ENCODE peak calls at places on chromosomes 16 and 17, in four cellular contexts. One of them, this sample, is unnamed.

GRCh38 chr16:9107025-9107970 is 15.9 kb downstream of the HAPSTR1 start:
- DNase-seq in HepG2: no peak
- DNase-seq in MM.1S: no peak
- DNase-seq in IMR-90: peak
- DNase-seq in this sample: no peak

GRCh38 chr16:50428742-50429141 is 60.0 kb upstream of the BRD7 start:
- DNase-seq in HepG2: no peak
- DNase-seq in MM.1S: no peak
- DNase-seq in IMR-90: no peak
- DNase-seq in this sample: no peak

GRCh38 chr17:38730526-38731379 is 612 bp downstream of the CISD3 start:
- DNase-seq in HepG2: peak
- DNase-seq in MM.1S: peak
- DNase-seq in IMR-90: peak
- DNase-seq in this sample: peak

GRCh38 chr16:74573622-74574021 is 33.3 kb downstream of the GLG1 start:
- DNase-seq in HepG2: no peak
- DNase-seq in MM.1S: no peak
- DNase-seq in IMR-90: no peak
- DNase-seq in this sample: no peak

GRCh38 chr17:66228887-66229782 is at the start of gene APOH:
- DNase-seq in HepG2: peak
- DNase-seq in MM.1S: no peak
- DNase-seq in IMR-90: no peak
- DNase-seq in this sample: peak

GRCh38 chr17:77867308-77867781 is 91.2 kb upstream of the TNRC6C start:
- DNase-seq in HepG2: no peak
- DNase-seq in MM.1S: no peak
- DNase-seq in IMR-90: no peak
- DNase-seq in this sample: no peak

GRCh38 chr17:1484586-1485310 is 7.7 kb downstream of the MYO1C start:
- DNase-seq in HepG2: peak
- DNase-seq in MM.1S: peak
- DNase-seq in IMR-90: no peak
- DNase-seq in this sample: peak

GRCh38 chr16:72921620-72922019 is 126.3 kb downstream of the ZFHX3 start:
- DNase-seq in HepG2: no peak
- DNase-seq in MM.1S: no peak
- DNase-seq in IMR-90: peak
- DNase-seq in this sample: no peak

GRCh38 chr17:4109424-4109823 is 33.4 kb downstream of the ZZEF1 start:
- DNase-seq in HepG2: no peak
- DNase-seq in MM.1S: no peak
- DNase-seq in IMR-90: no peak
- DNase-seq in this sample: no peak

GRCh38 chr17:58527306-58527705 is 12.9 kb upstream of the MTMR4 start:
- DNase-seq in HepG2: no peak
- DNase-seq in MM.1S: no peak
- DNase-seq in IMR-90: no peak
- DNase-seq in this sample: no peak

GRCh38 chr16:4342866-4343744 is 8.0 kb downstream of the PAM16 start:
- DNase-seq in HepG2: no peak
- DNase-seq in MM.1S: no peak
- DNase-seq in IMR-90: no peak
- DNase-seq in this sample: no peak

GRCh38 chr17:7590743-7591142 is 849 bp upstream of the SOX15 start:
- DNase-seq in HepG2: no peak
- DNase-seq in MM.1S: no peak
- DNase-seq in IMR-90: peak
- DNase-seq in this sample: no peak

GRCh38 chr16:23145186-23145585 is 4.1 kb downstream of the USP31 start:
- DNase-seq in HepG2: no peak
- DNase-seq in MM.1S: no peak
- DNase-seq in IMR-90: no peak
- DNase-seq in this sample: no peak

GRCh38 chr17:35244345-35245195 is 1.7 kb downstream of the SLFN5 start:
- DNase-seq in HepG2: peak
- DNase-seq in MM.1S: peak
- DNase-seq in IMR-90: peak
- DNase-seq in this sample: peak

GRCh38 chr17:28925912-28926365 is 23.1 kb upstream of the DHRS13 start:
- DNase-seq in HepG2: no peak
- DNase-seq in MM.1S: peak
- DNase-seq in IMR-90: peak
- DNase-seq in this sample: no peak

GRCh38 chr17:77301694-77302087 is 160.9 kb downstream of the SEC14L1 start:
- DNase-seq in HepG2: no peak
- DNase-seq in MM.1S: no peak
- DNase-seq in IMR-90: no peak
- DNase-seq in this sample: no peak

GRCh38 chr17:43825567-43825966 is 7.4 kb downstream of the MPP3 start:
- DNase-seq in HepG2: no peak
- DNase-seq in MM.1S: no peak
- DNase-seq in IMR-90: no peak
- DNase-seq in this sample: no peak

GRCh38 chr17:13943859-13944258 is 125.4 kb upstream of the COX10 start:
- DNase-seq in HepG2: no peak
- DNase-seq in MM.1S: no peak
- DNase-seq in IMR-90: no peak
- DNase-seq in this sample: no peak

GRCh38 chr17:1577186-1577585 is 14.6 kb upstream of the PITPNA start:
- DNase-seq in HepG2: peak
- DNase-seq in MM.1S: no peak
- DNase-seq in IMR-90: peak
- DNase-seq in this sample: peak

GRCh38 chr16:8108991-8109509 is 481.3 kb downstream of the TMEM114 start:
- DNase-seq in HepG2: no peak
- DNase-seq in MM.1S: peak
- DNase-seq in IMR-90: no peak
- DNase-seq in this sample: no peak

GRCh38 chr17:30170415-30170987 is 53.9 kb downstream of the NSRP1 start:
- DNase-seq in HepG2: no peak
- DNase-seq in MM.1S: peak
- DNase-seq in IMR-90: no peak
- DNase-seq in this sample: no peak

GRCh38 chr17:2362016-2362415 is 24.7 kb downstream of the SGSM2 start:
- DNase-seq in HepG2: no peak
- DNase-seq in MM.1S: no peak
- DNase-seq in IMR-90: no peak
- DNase-seq in this sample: no peak

GRCh38 chr17:59373879-59374495 is 42.5 kb downstream of the YPEL2 start:
- DNase-seq in HepG2: no peak
- DNase-seq in MM.1S: no peak
- DNase-seq in IMR-90: peak
- DNase-seq in this sample: no peak

GRCh38 chr17:19935169-19935568 is 42.5 kb downstream of the AKAP10 start:
- DNase-seq in HepG2: no peak
- DNase-seq in MM.1S: no peak
- DNase-seq in IMR-90: peak
- DNase-seq in this sample: no peak

GRCh38 chr17:64115043-64115698 is 14.8 kb downstream of the ERN1 start:
- DNase-seq in HepG2: no peak
- DNase-seq in MM.1S: no peak
- DNase-seq in IMR-90: no peak
- DNase-seq in this sample: no peak

GRCh38 chr16:29743827-29744531 is 1.8 kb downstream of the C16orf54 start:
- DNase-seq in HepG2: no peak
- DNase-seq in MM.1S: no peak
- DNase-seq in IMR-90: no peak
- DNase-seq in this sample: peak

GRCh38 chr16:31063843-31064611 is 10.0 kb downstream of the ZNF668 start:
- DNase-seq in HepG2: no peak
- DNase-seq in MM.1S: no peak
- DNase-seq in IMR-90: no peak
- DNase-seq in this sample: no peak

GRCh38 chr16:78249056-78249455 is 149.6 kb downstream of the WWOX start:
- DNase-seq in HepG2: peak
- DNase-seq in MM.1S: no peak
- DNase-seq in IMR-90: no peak
- DNase-seq in this sample: no peak

GRCh38 chr16:26791166-26791565 is 275.6 kb upstream of the C16orf82 start:
- DNase-seq in HepG2: no peak
- DNase-seq in MM.1S: no peak
- DNase-seq in IMR-90: no peak
- DNase-seq in this sample: no peak

GRCh38 chr17:37476431-37477130 is 13.1 kb upstream of the DUSP14 start:
- DNase-seq in HepG2: peak
- DNase-seq in MM.1S: no peak
- DNase-seq in IMR-90: peak
- DNase-seq in this sample: peak

GRCh38 chr16:84085774-84086173 is 31.0 kb downstream of the MBTPS1 start:
- DNase-seq in HepG2: no peak
- DNase-seq in MM.1S: peak
- DNase-seq in IMR-90: no peak
- DNase-seq in this sample: no peak
- H3K9ac ChIP-seq in HepG2: no peak
- H3K9ac ChIP-seq in MM.1S: peak
- H3K9ac ChIP-seq in IMR-90: no peak
- H3K9ac ChIP-seq in this sample: no peak

GRCh38 chr16:20359997-20360396 is 7.5 kb upstream of the UMOD start:
- DNase-seq in HepG2: peak
- DNase-seq in MM.1S: no peak
- DNase-seq in IMR-90: no peak
- DNase-seq in this sample: no peak
- TF ChIP-seq CTCF in HepG2: peak
- TF ChIP-seq CTCF in MM.1S: peak
- TF ChIP-seq CTCF in IMR-90: no peak
- TF ChIP-seq CTCF in this sample: no peak

GRCh38 chr17:81526662-81527571 is 1.3 kb upstream of the FSCN2 start:
- DNase-seq in HepG2: no peak
- DNase-seq in MM.1S: peak
- DNase-seq in IMR-90: no peak
- DNase-seq in this sample: no peak
- H3K9ac ChIP-seq in HepG2: no peak
- H3K9ac ChIP-seq in MM.1S: no peak
- H3K9ac ChIP-seq in IMR-90: no peak
- H3K9ac ChIP-seq in this sample: no peak

GRCh38 chr17:57442914-57443571 is 186.7 kb downstream of the MSI2 start:
- DNase-seq in HepG2: no peak
- DNase-seq in MM.1S: no peak
- DNase-seq in IMR-90: no peak
- DNase-seq in this sample: no peak

GRCh38 chr17:57438031-57438731 is 181.9 kb downstream of the MSI2 start:
- DNase-seq in HepG2: no peak
- DNase-seq in MM.1S: no peak
- DNase-seq in IMR-90: no peak
- DNase-seq in this sample: no peak

GRCh38 chr17:57442401-57442823 is 186.1 kb downstream of the MSI2 start:
- DNase-seq in HepG2: no peak
- DNase-seq in MM.1S: no peak
- DNase-seq in IMR-90: peak
- DNase-seq in this sample: no peak

GRCh38 chr17:57441270-57441600 is 184.9 kb downstream of the MSI2 start:
- DNase-seq in HepG2: no peak
- DNase-seq in MM.1S: no peak
- DNase-seq in IMR-90: no peak
- DNase-seq in this sample: no peak

GRCh38 chr17:57440522-57441269 is 184.4 kb downstream of the MSI2 start:
- DNase-seq in HepG2: peak
- DNase-seq in MM.1S: no peak
- DNase-seq in IMR-90: peak
- DNase-seq in this sample: peak
- TF ChIP-seq CTCF in HepG2: peak
- TF ChIP-seq CTCF in MM.1S: no peak
- TF ChIP-seq CTCF in IMR-90: peak
- TF ChIP-seq CTCF in this sample: no peak

GRCh38 chr16:69165584-69165983 is 21.4 kb upstream of the SNTB2 start:
- DNase-seq in HepG2: no peak
- DNase-seq in MM.1S: no peak
- DNase-seq in IMR-90: no peak
- DNase-seq in this sample: no peak
- H3K9ac ChIP-seq in HepG2: no peak
- H3K9ac ChIP-seq in MM.1S: no peak
- H3K9ac ChIP-seq in IMR-90: no peak
- H3K9ac ChIP-seq in this sample: no peak

GRCh38 chr16:56849690-56850680 is 15.0 kb upstream of the SLC12A3 start:
- DNase-seq in HepG2: peak
- DNase-seq in MM.1S: no peak
- DNase-seq in IMR-90: peak
- DNase-seq in this sample: no peak

GRCh38 chr16:56848955-56849689 is 15.9 kb upstream of the SLC12A3 start:
- DNase-seq in HepG2: peak
- DNase-seq in MM.1S: no peak
- DNase-seq in IMR-90: peak
- DNase-seq in this sample: no peak

GRCh38 chr16:56852968-56853367 is 12.0 kb upstream of the SLC12A3 start:
- DNase-seq in HepG2: no peak
- DNase-seq in MM.1S: no peak
- DNase-seq in IMR-90: no peak
- DNase-seq in this sample: no peak

GRCh38 chr16:56852401-56852730 is 12.6 kb upstream of the SLC12A3 start:
- DNase-seq in HepG2: no peak
- DNase-seq in MM.1S: no peak
- DNase-seq in IMR-90: no peak
- DNase-seq in this sample: no peak

DNA sequence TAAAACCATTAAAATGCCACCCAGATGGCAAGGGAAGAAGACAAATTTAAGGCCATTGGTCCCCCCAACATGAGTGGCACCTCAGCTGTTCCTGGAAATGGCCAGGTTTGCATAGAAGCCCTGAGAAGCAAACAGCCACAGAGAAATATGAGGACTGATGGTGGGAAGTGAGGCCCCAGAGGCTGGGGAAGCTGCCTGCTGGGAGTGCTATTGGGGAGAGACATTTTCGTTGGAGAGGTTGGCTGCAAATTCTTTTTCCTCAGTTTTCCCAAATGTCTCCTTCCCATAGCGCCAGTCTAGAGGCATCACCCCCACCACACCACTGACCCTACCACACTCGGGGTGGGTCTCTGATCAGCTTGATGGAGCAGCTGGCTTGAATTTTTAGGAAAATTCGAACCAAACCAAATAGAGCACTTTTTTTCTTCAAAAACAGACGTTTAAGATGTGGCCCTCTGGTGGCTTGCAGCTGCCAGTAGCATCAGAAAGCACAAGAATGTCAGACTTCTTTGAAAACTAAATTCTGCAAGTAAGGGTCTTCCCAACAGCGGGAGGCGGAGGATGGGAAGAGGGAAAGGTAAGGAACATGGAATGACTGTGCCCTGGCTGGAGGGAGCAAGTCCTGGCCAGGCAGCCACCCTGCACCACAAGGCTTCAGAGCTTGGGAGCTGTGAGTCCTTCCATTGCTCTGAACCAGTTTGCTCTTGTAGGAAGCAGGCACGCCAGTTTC is 13.2 kb upstream of the SLC12A3 start:
- DNase-seq in HepG2: peak
- DNase-seq in MM.1S: no peak
- DNase-seq in IMR-90: peak
- DNase-seq in this sample: no peak
- TF ChIP-seq CTCF in HepG2: peak
- TF ChIP-seq CTCF in MM.1S: peak
- TF ChIP-seq CTCF in IMR-90: peak
- TF ChIP-seq CTCF in this sample: no peak

GRCh38 chr17:44968225-44969143 is at the start of gene C1QL1:
- DNase-seq in HepG2: peak
- DNase-seq in MM.1S: peak
- DNase-seq in IMR-90: peak
- DNase-seq in this sample: peak
- H3K9ac ChIP-seq in HepG2: peak
- H3K9ac ChIP-seq in MM.1S: peak
- H3K9ac ChIP-seq in IMR-90: peak
- H3K9ac ChIP-seq in this sample: peak